ENCODE peak calls at places on chromosomes 3 and 15, in nine cellular contexts. U, M, O, I, F, A, H, N and R are unnamed samples.

GRCh38 chr3:105415981-105416380 is 49.3 kb downstream of the ALCAM start:
- DNase-seq in U (no peak), M (no peak), O (no peak), I (peak), F (no peak), A (no peak), H (no peak), N (no peak), R (no peak)

GRCh38 chr3:58471025-58471887 is 20.6 kb upstream of the KCTD6 start:
- DNase-seq in U (no peak), M (peak), O (peak), I (peak), F (peak), A (no peak), H (no peak), N (no peak), R (no peak)

GRCh38 chr3:45163481-45163880 is 17.3 kb upstream of the CDCP1 start:
- DNase-seq in U (no peak), M (peak), O (no peak), I (no peak), F (no peak), A (no peak), H (no peak), N (no peak), R (no peak)

GRCh38 chr3:156586905-156587766 is 32.2 kb upstream of the SSR3 start:
- DNase-seq in U (no peak), M (peak), O (no peak), I (no peak), F (no peak), A (no peak), H (no peak), N (no peak), R (no peak)

GRCh38 chr3:132822266-132822665 is 100.1 kb upstream of the NPHP3 start:
- DNase-seq in U (no peak), M (no peak), O (no peak), I (peak), F (no peak), A (peak), H (no peak), N (no peak), R (no peak)

GRCh38 chr3:14568269-14568668 is 28.1 kb upstream of the GRIP2 start:
- DNase-seq in U (no peak), M (no peak), O (no peak), I (no peak), F (no peak), A (no peak), H (no peak), N (no peak), R (no peak)

GRCh38 chr3:49673131-49673714 is 928 bp upstream of the APEH start:
- DNase-seq in U (no peak), M (no peak), O (peak), I (peak), F (no peak), A (no peak), H (no peak), N (no peak), R (no peak)

GRCh38 chr15:58221591-58222241 is 83.5 kb downstream of the AQP9 start:
- DNase-seq in U (no peak), M (no peak), O (no peak), I (peak), F (peak), A (peak), H (no peak), N (no peak), R (no peak)

GRCh38 chr3:51722362-51722761 is 15.5 kb downstream of the GRM2 start:
- DNase-seq in U (no peak), M (no peak), O (peak), I (no peak), F (no peak), A (no peak), H (no peak), N (no peak), R (no peak)

GRCh38 chr3:149313542-149313941 is 19.9 kb downstream of the TM4SF18 start:
- DNase-seq in U (no peak), M (no peak), O (no peak), I (no peak), F (no peak), A (no peak), H (no peak), N (no peak), R (no peak)

GRCh38 chr15:90871097-90871715 is 2.8 kb downstream of the FURIN start:
- DNase-seq in U (no peak), M (no peak), O (peak), I (peak), F (peak), A (peak), H (no peak), N (no peak), R (no peak)

GRCh38 chr15:61689067-61689466 is 371.2 kb downstream of the VPS13C start:
- DNase-seq in U (no peak), M (no peak), O (no peak), I (no peak), F (no peak), A (no peak), H (no peak), N (no peak), R (no peak)

GRCh38 chr15:64351265-64351664 is 4.7 kb downstream of the CSNK1G1 start:
- DNase-seq in U (no peak), M (no peak), O (no peak), I (peak), F (no peak), A (no peak), H (no peak), N (no peak), R (no peak)